ENCODE peak calls at places on chromosomes 12 and 14, in six cellular contexts. V, G, S, O, B and X are unnamed samples.

GRCh38 chr14:68495101-68495637 is 297.7 kb downstream of the ZFP36L1 start:
- DNase-seq in B (no peak), O (no peak), V (no peak), G (peak), S (no peak), X (no peak)

GRCh38 chr12:10243803-10244520 is 31.3 kb downstream of the GABARAPL1 start:
- DNase-seq in S (no peak), B (no peak), V (no peak), O (no peak), G (no peak), X (no peak)

GRCh38 chr14:103418508-103418818 is 33.2 kb downstream of the MARK3 start:
- DNase-seq in G (no peak), O (peak), B (peak), S (no peak), V (no peak), X (no peak)

GRCh38 chr12:6148061-6148460 is 23.6 kb upstream of the VWF start:
- DNase-seq in O (no peak), B (no peak), G (no peak), V (no peak), S (no peak), X (no peak)

GRCh38 chr12:109893250-109893995 is 6.7 kb upstream of the TCHP start:
- DNase-seq in G (no peak), V (no peak), S (no peak), O (no peak), B (no peak), X (no peak)

GRCh38 chr14:72663956-72664650 is 229.8 kb downstream of the DPF3 start:
- DNase-seq in V (no peak), G (no peak), O (no peak), B (no peak), S (no peak), X (no peak)

GRCh38 chr12:58443981-58444371 is 476.3 kb downstream of the LRIG3 start:
- DNase-seq in O (no peak), V (no peak), B (peak), S (no peak), G (no peak), X (no peak)

GRCh38 chr14:67241416-67242362 is at the start of gene PALS1:
- DNase-seq in S (peak), O (peak), G (no peak), B (peak), V (peak), X (no peak)

GRCh38 chr12:124923906-124924734 is 9.7 kb upstream of the UBC start:
- DNase-seq in G (no peak), B (peak), O (no peak), V (no peak), S (no peak), X (peak)

GRCh38 chr12:107359382-107359781 is 266.0 kb upstream of the CRY1 start:
- DNase-seq in V (no peak), S (no peak), O (no peak), B (no peak), G (no peak), X (no peak)

GRCh38 chr12:14769462-14769836 is 33.8 kb downstream of the WBP11 start:
- DNase-seq in V (no peak), S (peak), B (peak), O (no peak), G (no peak), X (no peak)

GRCh38 chr14:92386637-92387036 is 63.7 kb downstream of the SLC24A4 start:
- DNase-seq in S (no peak), V (no peak), G (no peak), O (no peak), B (no peak), X (no peak)